ENCODE peak calls at places on chromosome 2, in ten cellular contexts. H is PC-3; A is SK-N-DZ; U is adipocyte; F is SK-MEL-5; K is NCI-H1694; J is activated naive CD4-positive, alpha-beta T cell treated with Interleukin-2 at 50 U/mL for 16 hours; W is T-helper 1 cell; I is D341Med; Q is Daoy. Z is an unnamed sample.

GRCh38 chr2:240968731-240969624 is 29.4 kb upstream of the SNED1 start:
- DNase-seq in U (no peak), J (no peak), Q (no peak), F (no peak), A (no peak), I (no peak), W (no peak), H (no peak), K (no peak), Z (no peak)

GRCh38 chr2:186610785-186611184 is 20.9 kb downstream of the ITGAV start:
- DNase-seq in U (no peak), A (no peak), Q (no peak), K (no peak), H (no peak), I (no peak), F (no peak), W (no peak), J (no peak), Z (no peak)

GRCh38 chr2:205646680-205647079 is 35.6 kb upstream of the NRP2 start:
- DNase-seq in U (no peak), W (no peak), J (no peak), Q (no peak), I (no peak), H (no peak), A (no peak), K (no peak), F (no peak), Z (no peak)

GRCh38 chr2:101518470-101519172 is 43.7 kb upstream of the RFX8 start:
- DNase-seq in U (peak), Q (peak), J (no peak), W (no peak), A (peak), I (peak), F (peak), K (peak), H (peak), Z (peak)

GRCh38 chr2:204673877-204674276 is 128.6 kb downstream of the PARD3B start:
- DNase-seq in K (no peak), Q (peak), U (peak), H (peak), I (no peak), F (no peak), W (no peak), J (no peak), A (no peak), Z (no peak)

GRCh38 chr2:57720728-57721627 is 325.6 kb upstream of the VRK2 start:
- DNase-seq in A (peak), K (peak), H (peak), J (peak), Q (peak), I (peak), W (no peak), F (peak), U (peak), Z (peak)

GRCh38 chr2:172643142-172643541 is 87.3 kb downstream of the PDK1 start:
- DNase-seq in J (no peak), F (no peak), I (no peak), W (no peak), Q (peak), A (no peak), K (no peak), H (peak), U (no peak), Z (no peak)

GRCh38 chr2:85886141-85886540 is 2.6 kb downstream of the ST3GAL5 start:
- DNase-seq in I (no peak), A (no peak), F (no peak), J (no peak), Q (no peak), K (no peak), H (no peak), W (no peak), U (no peak), Z (no peak)

GRCh38 chr2:208210688-208211451 is 21.0 kb upstream of the C2orf80 start:
- DNase-seq in I (no peak), A (no peak), F (no peak), U (no peak), W (no peak), K (peak), Q (no peak), H (no peak), J (no peak), Z (no peak)

GRCh38 chr2:165467921-165468320 is 1.6 kb upstream of the CSRNP3 start:
- DNase-seq in U (no peak), W (no peak), K (no peak), A (no peak), I (no peak), J (no peak), H (no peak), Q (no peak), F (no peak), Z (no peak)

GRCh38 chr2:239293450-239294430 is 107.1 kb downstream of the HDAC4 start:
- DNase-seq in A (no peak), Q (no peak), K (no peak), U (no peak), J (peak), F (no peak), H (no peak), I (no peak), W (peak), Z (no peak)

GRCh38 chr2:145692971-145693478 is 1173.1 kb upstream of the ZEB2 start:
- DNase-seq in H (peak), J (no peak), W (no peak), U (peak), Q (peak), I (no peak), K (peak), A (no peak), F (no peak), Z (no peak)

GRCh38 chr2:126858436-126858835 is 40.3 kb upstream of the TEX51 start:
- DNase-seq in U (no peak), A (no peak), W (no peak), K (no peak), Q (no peak), H (no peak), J (no peak), I (no peak), F (no peak), Z (no peak)

GRCh38 chr2:238950551-238950950 is 102.7 kb downstream of the TWIST2 start:
- DNase-seq in A (no peak), U (no peak), K (no peak), W (no peak), Q (no peak), I (no peak), J (no peak), H (no peak), F (no peak), Z (no peak)

Z was measured in WERI-Rb-1.